ENCODE peak calls at places on chromosome 19, in eight cellular contexts. One of them, this sample, is unnamed. For H3K9me3 and H3K4me1, the result is how much of the 10 kb centered on the place peaks cover.

GRCh38 chr19:18941628-18942354 is 774 bp upstream of the HOMER3 start:
- DNase-seq in lung: no peak
- DNase-seq in neural progenitor cell: peak
- DNase-seq in SJCRH30: no peak
- DNase-seq in HAP-1: no peak
- DNase-seq in colonic mucosa: no peak
- DNase-seq in tibial artery: no peak
- DNase-seq in cardiac muscle cell: no peak
- DNase-seq in this sample: no peak

GRCh38 chr19:38228491-38229439 is 4.7 kb upstream of the DPF1 start:
- DNase-seq in neural progenitor cell: peak
- DNase-seq in colonic mucosa: no peak
- DNase-seq in tibial artery: no peak
- DNase-seq in HAP-1: peak
- DNase-seq in lung: no peak
- DNase-seq in SJCRH30: peak
- DNase-seq in cardiac muscle cell: peak
- DNase-seq in this sample: no peak

GRCh38 chr19:46147791-46148288 is at the start of gene IGFL2:
- DNase-seq in SJCRH30: no peak
- DNase-seq in neural progenitor cell: no peak
- DNase-seq in HAP-1: no peak
- DNase-seq in lung: no peak
- DNase-seq in cardiac muscle cell: no peak
- DNase-seq in tibial artery: no peak
- DNase-seq in colonic mucosa: no peak
- DNase-seq in this sample: peak

GRCh38 chr19:19051478-19052213 is 12.1 kb upstream of the SLC25A42 start:
- DNase-seq in lung: no peak
- DNase-seq in neural progenitor cell: no peak
- DNase-seq in cardiac muscle cell: no peak
- DNase-seq in tibial artery: no peak
- DNase-seq in HAP-1: no peak
- DNase-seq in SJCRH30: no peak
- DNase-seq in colonic mucosa: no peak
- DNase-seq in this sample: no peak

GRCh38 chr19:38213911-38214625 is 10.0 kb downstream of the DPF1 start:
- DNase-seq in tibial artery: no peak
- DNase-seq in SJCRH30: peak
- DNase-seq in cardiac muscle cell: no peak
- DNase-seq in HAP-1: no peak
- DNase-seq in colonic mucosa: no peak
- DNase-seq in neural progenitor cell: peak
- DNase-seq in lung: no peak
- DNase-seq in this sample: no peak

GRCh38 chr19:10551698-10552301 is 8.1 kb downstream of the ATG4D start:
- DNase-seq in lung: no peak
- DNase-seq in colonic mucosa: peak
- DNase-seq in SJCRH30: peak
- DNase-seq in tibial artery: no peak
- DNase-seq in HAP-1: no peak
- DNase-seq in neural progenitor cell: no peak
- DNase-seq in cardiac muscle cell: no peak
- DNase-seq in this sample: peak

GRCh38 chr19:27746691-27747380 is 1466.1 kb downstream of the UQCRFS1 start:
- DNase-seq in lung: peak
- DNase-seq in tibial artery: no peak
- DNase-seq in cardiac muscle cell: peak
- DNase-seq in HAP-1: no peak
- DNase-seq in neural progenitor cell: peak
- DNase-seq in SJCRH30: peak
- DNase-seq in colonic mucosa: peak
- DNase-seq in this sample: peak

GRCh38 chr19:19171821-19172532 is 1.9 kb upstream of the MEF2B start:
- DNase-seq in colonic mucosa: no peak
- DNase-seq in neural progenitor cell: no peak
- DNase-seq in cardiac muscle cell: no peak
- DNase-seq in HAP-1: no peak
- DNase-seq in SJCRH30: peak
- DNase-seq in tibial artery: no peak
- DNase-seq in lung: no peak
- DNase-seq in this sample: no peak

GRCh38 chr19:32202244-32202643 is 143.2 kb upstream of the ZNF507 start:
- DNase-seq in colonic mucosa: no peak
- DNase-seq in neural progenitor cell: no peak
- DNase-seq in cardiac muscle cell: no peak
- DNase-seq in tibial artery: peak
- DNase-seq in lung: peak
- DNase-seq in HAP-1: no peak
- DNase-seq in SJCRH30: no peak
- DNase-seq in this sample: no peak

GRCh38 chr19:54147676-54148075 is 10.1 kb downstream of the CNOT3 start:
- DNase-seq in HAP-1: no peak
- DNase-seq in SJCRH30: no peak
- DNase-seq in cardiac muscle cell: no peak
- DNase-seq in neural progenitor cell: no peak
- DNase-seq in colonic mucosa: no peak
- DNase-seq in tibial artery: no peak
- DNase-seq in lung: no peak
- DNase-seq in this sample: no peak

GRCh38 chr19:6876790-6877189 is 10.6 kb upstream of the ADGRE1 start:
- DNase-seq in SJCRH30: no peak
- DNase-seq in tibial artery: no peak
- DNase-seq in HAP-1: no peak
- DNase-seq in neural progenitor cell: no peak
- DNase-seq in lung: no peak
- DNase-seq in colonic mucosa: no peak
- DNase-seq in cardiac muscle cell: no peak
- DNase-seq in this sample: no peak

GRCh38 chr19:4338441-4339350 is at the start of gene STAP2:
- DNase-seq in cardiac muscle cell: peak
- DNase-seq in HAP-1: no peak
- DNase-seq in colonic mucosa: peak
- DNase-seq in lung: peak
- DNase-seq in SJCRH30: peak
- DNase-seq in tibial artery: no peak
- DNase-seq in neural progenitor cell: peak
- DNase-seq in this sample: peak

GRCh38 chr19:57583521-57584416 is at the start of gene ZIK1:
- DNase-seq in HAP-1: no peak
- DNase-seq in tibial artery: peak
- DNase-seq in cardiac muscle cell: peak
- DNase-seq in SJCRH30: peak
- DNase-seq in colonic mucosa: peak
- DNase-seq in lung: peak
- DNase-seq in neural progenitor cell: peak
- DNase-seq in this sample: no peak
- H3K9me3 ChIP-seq in HAP-1: under half
- H3K9me3 ChIP-seq in tibial artery: under half
- H3K9me3 ChIP-seq in cardiac muscle cell: under half
- H3K9me3 ChIP-seq in SJCRH30: under half
- H3K9me3 ChIP-seq in colonic mucosa: under half
- H3K9me3 ChIP-seq in lung: under half
- H3K9me3 ChIP-seq in neural progenitor cell: under half
- H3K9me3 ChIP-seq in this sample: under half

GRCh38 chr19:17721821-17722220 is 2.5 kb downstream of the MAP1S start:
- DNase-seq in HAP-1: no peak
- DNase-seq in neural progenitor cell: no peak
- DNase-seq in cardiac muscle cell: no peak
- DNase-seq in colonic mucosa: no peak
- DNase-seq in SJCRH30: no peak
- DNase-seq in lung: peak
- DNase-seq in tibial artery: no peak
- DNase-seq in this sample: no peak

GRCh38 chr19:17719730-17720486 is 628 bp downstream of the MAP1S start:
- DNase-seq in lung: peak
- DNase-seq in HAP-1: no peak
- DNase-seq in neural progenitor cell: peak
- DNase-seq in SJCRH30: no peak
- DNase-seq in tibial artery: no peak
- DNase-seq in colonic mucosa: peak
- DNase-seq in cardiac muscle cell: no peak
- DNase-seq in this sample: no peak

GRCh38 chr19:17720487-17720839 is 1.2 kb downstream of the MAP1S start:
- DNase-seq in colonic mucosa: no peak
- DNase-seq in lung: no peak
- DNase-seq in tibial artery: no peak
- DNase-seq in HAP-1: no peak
- DNase-seq in SJCRH30: peak
- DNase-seq in neural progenitor cell: no peak
- DNase-seq in cardiac muscle cell: no peak
- DNase-seq in this sample: no peak

GRCh38 chr19:17718467-17718987 is 753 bp upstream of the MAP1S start:
- DNase-seq in HAP-1: no peak
- DNase-seq in SJCRH30: no peak
- DNase-seq in tibial artery: no peak
- DNase-seq in colonic mucosa: no peak
- DNase-seq in lung: no peak
- DNase-seq in neural progenitor cell: peak
- DNase-seq in cardiac muscle cell: no peak
- DNase-seq in this sample: no peak

DNA sequence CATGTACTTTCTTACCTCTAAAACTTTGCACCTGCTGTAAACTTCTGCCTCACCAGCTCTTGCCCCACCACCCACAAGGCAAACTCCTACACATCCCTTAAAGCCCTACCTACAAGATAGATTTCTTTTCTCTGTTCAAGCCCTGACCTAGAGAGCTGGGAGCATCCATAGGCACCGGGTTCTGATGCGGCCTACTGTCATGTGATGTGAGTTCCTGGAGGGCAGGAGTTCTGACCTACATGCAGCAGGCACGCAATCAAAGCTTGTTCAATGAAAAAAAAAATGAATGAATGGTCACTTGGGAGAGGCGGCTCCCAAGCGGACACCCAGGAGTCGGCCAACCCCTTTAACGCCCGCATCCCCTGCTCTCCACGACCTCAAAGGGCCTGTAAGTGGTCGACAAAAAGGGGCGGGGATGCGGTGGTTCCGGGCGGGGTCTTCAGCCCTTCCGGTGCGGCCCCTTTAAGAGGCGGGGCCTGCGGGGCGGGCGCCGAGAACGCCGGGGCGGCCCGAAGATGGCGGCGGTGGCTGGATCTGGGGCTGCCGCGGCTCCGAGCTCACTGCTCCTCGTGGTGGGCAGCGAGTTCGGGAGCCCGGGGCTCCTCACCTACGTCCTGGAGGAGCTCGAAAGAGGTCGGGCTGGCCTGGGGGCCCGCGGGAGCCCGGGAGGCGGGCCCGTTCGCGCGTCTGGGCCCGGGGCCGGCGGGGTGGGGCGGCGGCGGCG is at the start of gene MAP1S:
- DNase-seq in neural progenitor cell: peak
- DNase-seq in lung: peak
- DNase-seq in tibial artery: peak
- DNase-seq in cardiac muscle cell: peak
- DNase-seq in HAP-1: peak
- DNase-seq in colonic mucosa: peak
- DNase-seq in SJCRH30: peak
- DNase-seq in this sample: peak
- H3K4me1 ChIP-seq in neural progenitor cell: under half
- H3K4me1 ChIP-seq in lung: under half
- H3K4me1 ChIP-seq in tibial artery: under half
- H3K4me1 ChIP-seq in cardiac muscle cell: under half
- H3K4me1 ChIP-seq in HAP-1: under half
- H3K4me1 ChIP-seq in colonic mucosa: under half
- H3K4me1 ChIP-seq in SJCRH30: under half
- H3K4me1 ChIP-seq in this sample: under half

GRCh38 chr19:39381910-39382611 is 8.8 kb downstream of the PAF1 start:
- DNase-seq in HAP-1: no peak
- DNase-seq in tibial artery: no peak
- DNase-seq in lung: no peak
- DNase-seq in colonic mucosa: no peak
- DNase-seq in neural progenitor cell: no peak
- DNase-seq in cardiac muscle cell: no peak
- DNase-seq in SJCRH30: no peak
- DNase-seq in this sample: no peak
- H3K9me3 ChIP-seq in HAP-1: under half
- H3K9me3 ChIP-seq in tibial artery: under half
- H3K9me3 ChIP-seq in lung: under half
- H3K9me3 ChIP-seq in colonic mucosa: under half
- H3K9me3 ChIP-seq in neural progenitor cell: under half
- H3K9me3 ChIP-seq in cardiac muscle cell: under half
- H3K9me3 ChIP-seq in SJCRH30: under half
- H3K9me3 ChIP-seq in this sample: under half

GRCh38 chr19:2041686-2042484 is 9.2 kb downstream of the MKNK2 start:
- DNase-seq in cardiac muscle cell: peak
- DNase-seq in tibial artery: peak
- DNase-seq in lung: peak
- DNase-seq in colonic mucosa: peak
- DNase-seq in SJCRH30: peak
- DNase-seq in neural progenitor cell: peak
- DNase-seq in HAP-1: peak
- DNase-seq in this sample: peak

GRCh38 chr19:2044709-2045500 is 6.1 kb downstream of the MKNK2 start:
- DNase-seq in cardiac muscle cell: no peak
- DNase-seq in HAP-1: no peak
- DNase-seq in tibial artery: no peak
- DNase-seq in SJCRH30: no peak
- DNase-seq in colonic mucosa: no peak
- DNase-seq in neural progenitor cell: no peak
- DNase-seq in lung: no peak
- DNase-seq in this sample: no peak

GRCh38 chr19:2042485-2043268 is 8.4 kb downstream of the MKNK2 start:
- DNase-seq in tibial artery: no peak
- DNase-seq in lung: no peak
- DNase-seq in neural progenitor cell: peak
- DNase-seq in cardiac muscle cell: no peak
- DNase-seq in colonic mucosa: peak
- DNase-seq in HAP-1: no peak
- DNase-seq in SJCRH30: no peak
- DNase-seq in this sample: no peak

GRCh38 chr19:2043864-2044708 is 7.0 kb downstream of the MKNK2 start:
- DNase-seq in tibial artery: no peak
- DNase-seq in lung: no peak
- DNase-seq in HAP-1: no peak
- DNase-seq in SJCRH30: no peak
- DNase-seq in colonic mucosa: no peak
- DNase-seq in cardiac muscle cell: no peak
- DNase-seq in neural progenitor cell: peak
- DNase-seq in this sample: no peak

GRCh38 chr19:2043269-2043641 is 7.8 kb downstream of the MKNK2 start:
- DNase-seq in colonic mucosa: no peak
- DNase-seq in lung: no peak
- DNase-seq in HAP-1: no peak
- DNase-seq in neural progenitor cell: peak
- DNase-seq in cardiac muscle cell: no peak
- DNase-seq in tibial artery: no peak
- DNase-seq in SJCRH30: no peak
- DNase-seq in this sample: no peak
- H3K4me1 ChIP-seq in colonic mucosa: under half
- H3K4me1 ChIP-seq in lung: under half
- H3K4me1 ChIP-seq in HAP-1: under half
- H3K4me1 ChIP-seq in neural progenitor cell: under half
- H3K4me1 ChIP-seq in cardiac muscle cell: under half
- H3K4me1 ChIP-seq in tibial artery: half or more
- H3K4me1 ChIP-seq in SJCRH30: under half
- H3K4me1 ChIP-seq in this sample: under half

DNA sequence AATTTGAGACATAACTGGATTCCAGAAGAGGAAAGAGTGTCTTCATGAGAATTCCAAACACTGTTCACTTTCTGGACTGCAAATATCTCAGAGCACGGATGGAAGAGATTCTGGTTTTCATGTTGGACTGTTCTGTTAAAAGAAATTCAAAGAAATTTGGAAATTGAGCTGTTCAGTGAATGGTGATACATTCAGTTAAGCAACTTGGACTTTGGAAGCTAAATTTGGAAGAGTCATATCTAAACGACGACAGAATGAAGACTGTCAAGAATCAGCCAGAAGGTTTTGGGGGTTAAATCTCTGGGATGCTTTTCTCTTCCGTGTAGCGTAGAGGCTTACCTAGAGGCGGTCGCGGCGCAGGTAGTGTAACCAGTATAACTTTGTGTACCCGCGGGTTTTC is 25.6 kb downstream of the SAFB start:
- DNase-seq in lung: no peak
- DNase-seq in tibial artery: no peak
- DNase-seq in SJCRH30: no peak
- DNase-seq in neural progenitor cell: no peak
- DNase-seq in colonic mucosa: no peak
- DNase-seq in cardiac muscle cell: no peak
- DNase-seq in HAP-1: no peak
- DNase-seq in this sample: no peak
- H3K9me3 ChIP-seq in lung: under half
- H3K9me3 ChIP-seq in tibial artery: under half
- H3K9me3 ChIP-seq in SJCRH30: under half
- H3K9me3 ChIP-seq in neural progenitor cell: under half
- H3K9me3 ChIP-seq in colonic mucosa: under half
- H3K9me3 ChIP-seq in cardiac muscle cell: under half
- H3K9me3 ChIP-seq in HAP-1: under half
- H3K9me3 ChIP-seq in this sample: under half